ENCODE peak calls at places on chromosomes 6 and 20, in nine cellular contexts. W is type B pancreatic cell; O is small intestine; Z is NCI-H146; T is M059J; N is stimulated activated naive B cell treated with anti-CD40 and anti-IgM and Interleukin-4, amounts not matched to agents 10 μg/mL and 1 μg/mL and 100 μg/mL, for 72 hours; E is ELF-1; C is stimulated activated CD8-positive, alpha-beta memory T cell treated with anti-CD3 and anti-CD28 coated beads, Interleukin-12 subunit alpha, Interleukin-12 subunit beta, amount 100 ng/mL, for 1 hour; X is tibial nerve. K is an unnamed sample.

GRCh38 chr6:63496388-63496804 is 75.9 kb upstream of the LOC128125822 start:
- DNase-seq in W (no peak), O (peak), Z (no peak), T (no peak), N (no peak), E (no peak), C (no peak), X (no peak), K (no peak)

GRCh38 chr6:15631380-15631913 is 31.4 kb downstream of the DTNBP1 start:
- DNase-seq in W (no peak), O (peak), Z (no peak), T (no peak), N (no peak), E (no peak), C (no peak), X (no peak), K (no peak)

GRCh38 chr20:59698598-59698997 is 94.3 kb downstream of the PHACTR3 start:
- DNase-seq in W (no peak), O (no peak), Z (no peak), T (no peak), N (no peak), E (no peak), C (no peak), X (no peak), K (no peak)

GRCh38 chr6:38148606-38149005 is 329.1 kb downstream of the ZFAND3 start:
- DNase-seq in W (no peak), O (no peak), Z (no peak), T (no peak), N (no peak), E (no peak), C (no peak), X (no peak), K (no peak)

GRCh38 chr20:5845686-5846651 is 95.8 kb downstream of the SHLD1 start:
- DNase-seq in W (no peak), O (peak), Z (peak), T (no peak), N (no peak), E (no peak), C (no peak), X (no peak), K (no peak)

GRCh38 chr20:15708984-15709598 is 864.2 kb downstream of the KIF16B start:
- DNase-seq in W (no peak), O (peak), Z (peak), T (peak), N (peak), E (peak), C (peak), X (peak), K (peak)

GRCh38 chr6:56659721-56660373 is 17.2 kb upstream of the DST start:
- DNase-seq in W (no peak), O (no peak), Z (no peak), T (no peak), N (no peak), E (no peak), C (no peak), X (no peak), K (no peak)

GRCh38 chr6:115969207-115969929 is 91.3 kb downstream of the FRK start:
- DNase-seq in W (no peak), O (no peak), Z (peak), T (no peak), N (no peak), E (peak), C (no peak), X (no peak), K (no peak)

GRCh38 chr6:72876256-72876655 is 254.4 kb downstream of the KCNQ5 start:
- DNase-seq in W (no peak), O (no peak), Z (no peak), T (no peak), N (no peak), E (no peak), C (no peak), X (no peak), K (no peak)

GRCh38 chr20:58048096-58048702 is 180.3 kb downstream of the ANKRD60 start:
- DNase-seq in W (peak), O (peak), Z (no peak), T (peak), N (no peak), E (peak), C (no peak), X (no peak), K (peak)

GRCh38 chr6:150409576-150410066 is 40.8 kb downstream of the IYD start:
- DNase-seq in W (no peak), O (peak), Z (peak), T (no peak), N (peak), E (no peak), C (no peak), X (peak), K (no peak)